ENCODE peak calls at places on chromosome 11, in ten cellular contexts. B is esophagus muscularis mucosa; P is CD4-positive, alpha-beta memory T cell; D is CD8-positive, alpha-beta memory T cell; G is transverse colon; S is mesenchymal stem cell; N is adrenal gland; H is lower lobe of right lung; R is ascending aorta; J is endothelial cell of umbilical vein. F is an unnamed sample. For H3K36me3, the result is how much of the 10 kb centered on the place peaks cover.

GRCh38 chr11:27281740-27282139 is 81.3 kb downstream of the CCDC34 start:
- DNase-seq in B (no peak), P (no peak), D (no peak), G (no peak), S (no peak), N (peak), H (no peak), R (no peak), J (no peak), F (no peak)

GRCh38 chr11:101129203-101129943 is at the start of gene PGR:
- DNase-seq in B (no peak), P (peak), D (no peak), G (peak), S (peak), N (peak), H (peak), R (peak), J (no peak), F (peak)

GRCh38 chr11:72591785-72592490 is 82.3 kb downstream of the PDE2A start:
- DNase-seq in B (no peak), P (peak), D (peak), G (no peak), S (no peak), N (no peak), H (no peak), R (no peak), J (no peak), F (no peak)

GRCh38 chr11:61153593-61154090 is 7.6 kb downstream of the VPS37C start:
- DNase-seq in B (no peak), P (no peak), D (no peak), G (no peak), S (peak), N (no peak), H (no peak), R (no peak), J (peak), F (peak)

GRCh38 chr11:61645179-61645868 is 34.9 kb upstream of the DAGLA start:
- DNase-seq in B (no peak), P (no peak), D (no peak), G (no peak), S (no peak), N (no peak), H (peak), R (no peak), J (no peak), F (no peak)

GRCh38 chr11:119103793-119104192 is 2.1 kb upstream of the DPAGT1 start:
- DNase-seq in B (no peak), P (no peak), D (no peak), G (no peak), S (no peak), N (no peak), H (no peak), R (no peak), J (no peak), F (no peak)

GRCh38 chr11:79412761-79413160 is 28.1 kb downstream of the TENM4 start:
- DNase-seq in B (no peak), P (no peak), D (no peak), G (no peak), S (no peak), N (no peak), H (no peak), R (no peak), J (no peak), F (no peak)

GRCh38 chr11:112320668-112321067 is 60.0 kb upstream of the PLET1 start:
- DNase-seq in B (no peak), P (no peak), D (no peak), G (peak), S (peak), N (peak), H (peak), R (no peak), J (peak), F (peak)

GRCh38 chr11:32229566-32230240 is 138.8 kb downstream of the RCN1 start:
- DNase-seq in B (peak), P (no peak), D (no peak), G (no peak), S (no peak), N (no peak), H (no peak), R (no peak), J (no peak), F (no peak)

GRCh38 chr11:112363527-112363926 is 102.9 kb upstream of the PLET1 start:
- DNase-seq in B (no peak), P (no peak), D (no peak), G (no peak), S (peak), N (peak), H (no peak), R (no peak), J (no peak), F (no peak)

GRCh38 chr11:69576069-69576782 is 64.7 kb upstream of the CCND1 start:
- DNase-seq in B (no peak), P (no peak), D (no peak), G (no peak), S (no peak), N (no peak), H (no peak), R (no peak), J (no peak), F (no peak)

GRCh38 chr11:64971421-64972233 is at the start of gene MAJIN:
- DNase-seq in B (no peak), P (peak), D (peak), G (peak), S (peak), N (peak), H (peak), R (no peak), J (peak), F (peak)

GRCh38 chr11:44621140-44621681 is 55.7 kb downstream of the CD82 start:
- DNase-seq in B (peak), P (peak), D (peak), G (peak), S (peak), N (peak), H (peak), R (peak), J (peak), F (peak)

GRCh38 chr11:65791719-65792213 is 4.9 kb downstream of the OVOL1 start:
- DNase-seq in B (no peak), P (peak), D (no peak), G (peak), S (no peak), N (no peak), H (peak), R (no peak), J (no peak), F (no peak)

GRCh38 chr11:113464416-113464815 is 10.8 kb downstream of the DRD2 start:
- DNase-seq in B (no peak), P (no peak), D (no peak), G (no peak), S (no peak), N (no peak), H (no peak), R (no peak), J (no peak), F (no peak)

GRCh38 chr11:122893131-122893530 is 10.6 kb downstream of the JHY start:
- DNase-seq in B (no peak), P (no peak), D (no peak), G (no peak), S (no peak), N (no peak), H (no peak), R (no peak), J (no peak), F (no peak)

GRCh38 chr11:3859373-3859881 is 4.0 kb downstream of the STIM1 start:
- DNase-seq in B (no peak), P (no peak), D (no peak), G (peak), S (no peak), N (no peak), H (no peak), R (no peak), J (no peak), F (peak)

GRCh38 chr11:9144828-9145227 is 53.4 kb upstream of the SCUBE2 start:
- DNase-seq in B (no peak), P (no peak), D (no peak), G (no peak), S (no peak), N (no peak), H (no peak), R (no peak), J (no peak), F (no peak)

GRCh38 chr11:9146477-9146876 is 55.1 kb upstream of the SCUBE2 start:
- DNase-seq in B (no peak), P (no peak), D (no peak), G (no peak), S (no peak), N (no peak), H (no peak), R (no peak), J (no peak), F (no peak)

GRCh38 chr11:9143726-9144125 is 52.3 kb upstream of the SCUBE2 start:
- DNase-seq in B (no peak), P (no peak), D (no peak), G (no peak), S (no peak), N (no peak), H (no peak), R (no peak), J (no peak), F (no peak)

GRCh38 chr11:9139628-9140357 is 48.4 kb upstream of the SCUBE2 start:
- DNase-seq in B (no peak), P (no peak), D (no peak), G (no peak), S (no peak), N (no peak), H (no peak), R (no peak), J (no peak), F (no peak)

DNA sequence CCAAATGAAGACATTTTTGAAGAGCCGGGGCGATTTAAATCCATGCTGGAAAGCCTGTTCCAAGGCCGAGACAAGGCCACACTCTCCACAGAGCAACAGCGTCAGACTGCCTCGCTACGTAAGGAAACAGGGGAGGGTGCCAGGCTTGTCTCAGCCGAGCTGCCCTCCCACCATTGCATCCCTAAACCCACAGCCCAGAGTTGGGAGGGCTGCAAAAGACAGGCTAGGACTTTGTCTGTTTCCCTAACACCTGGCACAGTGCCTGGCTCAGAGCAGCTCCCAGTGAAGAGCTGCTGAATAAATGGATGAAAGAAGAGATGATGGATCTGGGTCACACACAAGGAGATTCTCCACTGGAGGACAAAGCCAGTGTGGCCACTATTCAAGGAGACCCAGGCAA is 51.3 kb upstream of the SCUBE2 start:
- DNase-seq in B (no peak), P (no peak), D (no peak), G (no peak), S (no peak), N (no peak), H (no peak), R (no peak), J (no peak), F (no peak)
- H3K36me3 ChIP-seq in B (under half), P (half or more), D (under half), G (under half), S (half or more), N (half or more), H (half or more), R (half or more), J (under half), F (half or more)

DNA sequence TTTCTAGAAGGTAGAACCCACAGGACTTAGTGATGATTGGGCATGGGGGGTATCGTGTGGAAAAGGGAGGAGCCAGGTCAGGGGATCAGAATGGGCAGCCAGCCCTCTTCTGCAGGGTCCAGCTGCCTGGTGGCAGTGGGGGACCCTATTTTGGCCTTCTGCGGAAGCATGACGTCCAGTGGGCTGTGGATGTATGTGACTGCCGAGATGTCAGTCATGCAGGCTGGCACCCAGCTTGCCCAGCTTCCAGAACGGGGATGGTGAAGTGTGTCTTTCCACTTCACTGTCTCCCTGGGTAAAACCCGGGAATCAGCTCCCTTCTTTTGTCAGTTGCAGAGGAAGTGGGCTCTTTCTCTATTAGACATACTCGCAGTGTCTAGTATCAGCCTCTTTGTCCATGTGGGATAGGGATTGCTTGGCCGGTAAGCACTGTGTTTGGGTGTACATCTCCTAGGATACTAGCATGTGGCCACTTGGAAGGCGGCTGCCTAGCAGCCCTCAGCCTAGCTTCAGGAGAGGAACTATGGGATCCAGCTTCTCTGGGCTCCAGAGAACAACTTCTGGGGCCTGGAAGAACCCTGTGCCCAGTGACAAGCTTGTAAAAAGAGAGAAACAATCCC is 51.4 kb downstream of the GRIK4 start:
- DNase-seq in B (no peak), P (no peak), D (no peak), G (no peak), S (peak), N (no peak), H (no peak), R (no peak), J (no peak), F (peak)
- H3K27ac ChIP-seq in B (no peak), P (no peak), D (no peak), G (no peak), S (no peak), N (no peak), H (no peak), R (no peak), J (no peak), F (no peak)

DNA sequence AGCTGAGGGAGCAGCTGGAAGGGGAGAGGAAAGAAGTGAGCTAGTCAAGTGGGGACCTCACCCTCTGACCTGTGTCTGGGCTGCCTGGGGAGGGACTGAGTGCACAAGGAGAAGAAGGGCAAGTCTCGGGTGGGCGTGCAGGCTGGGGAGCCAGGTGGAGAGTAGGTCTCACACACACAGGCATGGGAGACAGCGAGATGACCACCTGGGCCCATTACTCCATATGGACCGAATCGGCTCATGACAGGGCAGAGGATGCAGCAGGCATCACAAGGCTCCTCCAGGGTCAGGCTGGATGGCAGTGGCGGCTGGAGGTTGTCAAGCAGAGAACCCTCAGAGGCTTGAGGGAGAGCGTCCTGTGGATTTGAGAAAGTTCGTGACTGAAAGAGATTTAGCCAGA is 63.5 kb downstream of the CEP164 start:
- DNase-seq in B (no peak), P (no peak), D (no peak), G (no peak), S (no peak), N (no peak), H (no peak), R (no peak), J (no peak), F (peak)
- H3K36me3 ChIP-seq in B (half or more), P (under half), D (under half), G (under half), S (half or more), N (half or more), H (half or more), R (half or more), J (under half), F (half or more)

GRCh38 chr11:6233984-6234313 is 487 bp downstream of the FHIP1B start:
- DNase-seq in B (no peak), P (no peak), D (no peak), G (peak), S (no peak), N (no peak), H (no peak), R (no peak), J (no peak), F (no peak)
- H3K27ac ChIP-seq in B (peak), P (peak), D (peak), G (peak), S (no peak), N (peak), H (peak), R (peak), J (peak), F (peak)

DNA sequence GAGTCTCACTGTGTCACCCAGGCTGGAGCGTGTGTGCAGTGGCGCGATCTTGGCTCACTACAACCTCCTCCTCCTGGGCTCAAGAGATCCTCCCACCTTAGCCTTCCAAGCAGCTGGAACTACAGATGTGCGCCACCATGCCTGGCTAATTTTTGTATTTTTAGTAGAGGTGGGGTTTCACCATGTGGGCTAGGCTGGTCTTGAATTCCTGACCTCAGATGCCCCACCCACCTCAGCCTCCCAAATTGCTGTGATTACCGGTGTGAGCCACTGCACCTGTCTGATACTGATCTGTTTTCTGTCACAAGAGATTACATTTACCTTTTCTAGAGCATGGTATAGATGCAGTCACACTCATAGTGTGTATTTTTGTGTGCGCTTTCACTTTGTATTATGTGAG is 11.6 kb downstream of the ATG13 start:
- DNase-seq in B (no peak), P (no peak), D (no peak), G (no peak), S (no peak), N (no peak), H (no peak), R (no peak), J (no peak), F (no peak)
- H3K36me3 ChIP-seq in B (under half), P (under half), D (under half), G (under half), S (under half), N (under half), H (half or more), R (half or more), J (under half), F (half or more)

DNA sequence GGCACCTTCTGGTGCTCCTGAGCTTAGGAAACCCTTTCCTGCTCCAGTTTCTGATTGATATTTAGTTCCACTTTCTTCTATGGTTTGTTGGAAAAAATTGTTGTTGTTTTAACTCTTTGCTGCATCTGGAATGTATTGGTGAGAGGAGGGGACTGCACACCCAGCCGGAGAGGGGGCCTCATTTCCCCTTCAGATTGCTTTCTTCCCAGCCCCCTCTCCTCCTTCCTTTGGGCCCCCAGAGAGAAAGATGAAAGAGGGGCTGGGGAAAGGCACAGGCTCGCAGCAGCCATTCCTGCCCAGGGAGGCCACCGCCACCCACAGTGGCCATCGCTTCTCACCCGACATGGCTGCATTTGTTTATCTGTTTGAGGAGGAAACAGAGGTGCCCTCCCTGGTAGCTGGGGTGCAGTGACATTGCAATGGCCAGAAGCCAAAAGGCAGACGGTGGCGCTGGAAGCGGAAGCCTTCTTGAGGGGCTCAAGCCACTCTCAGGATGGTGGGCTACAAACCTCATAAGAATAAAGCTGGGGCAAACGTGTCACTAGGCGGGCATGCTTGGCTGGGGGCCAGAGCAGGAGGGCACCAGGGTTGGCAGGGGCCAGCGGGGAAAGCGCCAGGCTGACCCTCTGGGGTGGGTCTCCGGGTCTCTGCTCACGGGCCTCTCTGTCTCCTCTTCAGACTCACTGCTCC is 12.4 kb downstream of the TNNT3 start:
- DNase-seq in B (no peak), P (peak), D (no peak), G (no peak), S (no peak), N (peak), H (no peak), R (no peak), J (no peak), F (no peak)
- H3K27ac ChIP-seq in B (peak), P (no peak), D (no peak), G (no peak), S (no peak), N (peak), H (no peak), R (peak), J (no peak), F (no peak)

DNA sequence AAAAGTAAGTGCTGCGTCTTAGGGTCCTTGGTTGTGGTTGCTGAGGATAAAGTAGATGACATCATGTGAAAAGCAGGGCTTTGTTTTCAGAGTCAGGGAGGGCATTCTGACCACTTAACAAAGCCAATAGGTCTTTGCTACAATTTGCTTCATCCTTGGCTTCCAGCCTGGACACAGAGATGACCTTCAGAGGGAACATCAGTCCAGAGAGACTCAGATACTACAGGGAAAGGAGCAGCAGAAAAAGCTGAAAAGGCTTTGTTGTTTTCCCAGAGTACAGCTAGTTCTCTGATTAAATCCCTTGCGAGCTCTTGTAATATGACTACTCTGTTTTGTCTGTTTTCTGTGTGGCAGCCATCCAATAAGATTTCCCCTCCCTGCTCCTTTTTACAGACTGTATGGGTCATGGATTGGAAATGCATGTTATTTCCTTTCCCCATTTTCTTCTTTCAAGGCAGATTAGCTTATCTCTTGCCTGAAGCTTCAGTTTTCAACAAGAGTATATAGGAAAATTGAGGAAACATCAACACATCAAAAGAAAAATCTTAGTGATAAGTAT is 31.9 kb downstream of the ATG13 start:
- DNase-seq in B (no peak), P (no peak), D (no peak), G (peak), S (peak), N (peak), H (no peak), R (peak), J (peak), F (peak)
- H3K36me3 ChIP-seq in B (under half), P (half or more), D (half or more), G (under half), S (under half), N (half or more), H (half or more), R (half or more), J (under half), F (half or more)